ENCODE peak calls at places on chromosomes 5 and 9, in five cellular contexts. One of them, this sample, is unnamed.

GRCh38 chr9:87886210-87887150 is 3.8 kb downstream of the SPATA31E1 start:
- DNase-seq in tibial artery: no peak
- DNase-seq in mesothelial cell of epicardium: no peak
- DNase-seq in AG04450: no peak
- DNase-seq in Caco-2: no peak
- DNase-seq in this sample: no peak

GRCh38 chr5:64635056-64635686 is 55.1 kb upstream of the SHISAL2B start:
- DNase-seq in tibial artery: no peak
- DNase-seq in mesothelial cell of epicardium: no peak
- DNase-seq in AG04450: peak; percentile 15
- DNase-seq in Caco-2: no peak
- DNase-seq in this sample: no peak

GRCh38 chr5:169268019-169268418 is 32.9 kb downstream of the SLIT3 start:
- DNase-seq in tibial artery: no peak
- DNase-seq in mesothelial cell of epicardium: no peak
- DNase-seq in AG04450: no peak
- DNase-seq in Caco-2: no peak
- DNase-seq in this sample: no peak

GRCh38 chr5:175693746-175694145 is 35.9 kb downstream of the HRH2 start:
- DNase-seq in tibial artery: no peak
- DNase-seq in mesothelial cell of epicardium: no peak
- DNase-seq in AG04450: no peak
- DNase-seq in Caco-2: no peak
- DNase-seq in this sample: no peak

GRCh38 chr9:110842169-110842568 is 173.6 kb downstream of the MUSK start:
- DNase-seq in tibial artery: no peak
- DNase-seq in mesothelial cell of epicardium: no peak
- DNase-seq in AG04450: no peak
- DNase-seq in Caco-2: no peak
- DNase-seq in this sample: no peak

GRCh38 chr5:119435436-119436132 is 16.7 kb upstream of the HSD17B4 start:
- DNase-seq in tibial artery: peak; percentile 65
- DNase-seq in mesothelial cell of epicardium: peak; percentile 59
- DNase-seq in AG04450: peak; percentile 23
- DNase-seq in Caco-2: no peak
- DNase-seq in this sample: peak; percentile 46

GRCh38 chr9:20476912-20477311 is 145.4 kb downstream of the MLLT3 start:
- DNase-seq in tibial artery: no peak
- DNase-seq in mesothelial cell of epicardium: no peak
- DNase-seq in AG04450: no peak
- DNase-seq in Caco-2: peak; percentile 64
- DNase-seq in this sample: no peak

GRCh38 chr5:107230367-107230766 is 440.4 kb downstream of the EFNA5 start:
- DNase-seq in tibial artery: no peak
- DNase-seq in mesothelial cell of epicardium: no peak
- DNase-seq in AG04450: no peak
- DNase-seq in Caco-2: peak; percentile 38
- DNase-seq in this sample: no peak

GRCh38 chr9:84170521-84171141 is 169.9 kb downstream of the SLC28A3 start:
- DNase-seq in tibial artery: peak; percentile 60
- DNase-seq in mesothelial cell of epicardium: peak; percentile 44
- DNase-seq in AG04450: peak; percentile 96
- DNase-seq in Caco-2: peak; percentile 22
- DNase-seq in this sample: no peak

GRCh38 chr9:129309041-129309430 is 131.0 kb upstream of the IER5L start:
- DNase-seq in tibial artery: no peak
- DNase-seq in mesothelial cell of epicardium: no peak
- DNase-seq in AG04450: no peak
- DNase-seq in Caco-2: peak; percentile 10
- DNase-seq in this sample: no peak

GRCh38 chr5:108193021-108193795 is 188.7 kb downstream of the FBXL17 start:
- DNase-seq in tibial artery: no peak
- DNase-seq in mesothelial cell of epicardium: no peak
- DNase-seq in AG04450: peak; percentile 15
- DNase-seq in Caco-2: no peak
- DNase-seq in this sample: no peak

GRCh38 chr5:133969654-133970324 is 1.4 kb upstream of the C5orf15 start:
- DNase-seq in tibial artery: no peak
- DNase-seq in mesothelial cell of epicardium: no peak
- DNase-seq in AG04450: no peak
- DNase-seq in Caco-2: peak; percentile 61
- DNase-seq in this sample: peak; percentile 5

GRCh38 chr9:132181796-132182521 is 20.1 kb downstream of the NTNG2 start:
- DNase-seq in tibial artery: no peak
- DNase-seq in mesothelial cell of epicardium: no peak
- DNase-seq in AG04450: no peak
- DNase-seq in Caco-2: no peak
- DNase-seq in this sample: no peak

GRCh38 chr5:157564149-157564711 is 11.3 kb downstream of the ADAM19 start:
- DNase-seq in tibial artery: peak; percentile 41
- DNase-seq in mesothelial cell of epicardium: no peak
- DNase-seq in AG04450: no peak
- DNase-seq in Caco-2: no peak
- DNase-seq in this sample: peak; percentile 28
- TF ChIP-seq CTCF in tibial artery: no peak
- TF ChIP-seq CTCF in mesothelial cell of epicardium: no peak
- TF ChIP-seq CTCF in AG04450: no peak
- TF ChIP-seq CTCF in Caco-2: no peak
- TF ChIP-seq CTCF in this sample: no peak

DNA sequence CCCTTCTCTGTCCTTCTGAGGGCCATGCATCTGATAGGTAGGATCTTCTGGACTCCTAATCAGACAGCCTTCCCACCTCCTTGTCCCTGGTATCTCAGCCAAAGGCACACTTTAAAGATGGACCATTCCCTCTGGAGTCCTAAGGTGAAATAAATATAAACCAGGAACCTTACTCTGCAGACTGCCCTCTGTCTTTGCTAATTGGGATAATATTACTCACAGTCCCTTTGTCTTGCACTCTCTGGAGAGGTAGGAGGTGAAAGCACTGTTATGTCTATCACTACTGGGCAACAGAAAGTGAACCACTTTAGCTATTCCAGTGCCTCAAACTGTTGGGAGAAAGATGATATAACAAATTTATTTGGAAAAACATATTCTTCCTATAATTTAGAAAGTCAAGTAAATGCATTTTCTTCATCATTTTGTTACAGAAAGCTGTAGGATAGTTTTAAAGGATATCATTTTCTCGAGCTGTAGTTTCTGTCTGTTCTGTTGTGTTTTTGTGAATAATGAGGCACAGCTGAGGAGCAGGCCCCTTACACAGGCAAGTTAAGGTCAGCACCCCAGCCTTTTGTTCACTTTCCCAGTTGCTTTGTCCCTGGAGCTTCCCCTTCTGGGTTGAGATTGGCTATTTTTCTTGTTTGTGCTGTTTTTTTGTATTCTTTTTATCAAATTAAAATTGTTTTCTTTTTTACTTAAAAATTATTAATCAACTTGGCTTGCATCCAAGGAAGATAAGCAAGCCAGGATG is 213.6 kb upstream of the ACTBL2 start:
- DNase-seq in tibial artery: no peak
- DNase-seq in mesothelial cell of epicardium: no peak
- DNase-seq in AG04450: no peak
- DNase-seq in Caco-2: no peak
- DNase-seq in this sample: no peak
- TF ChIP-seq CTCF in tibial artery: no peak
- TF ChIP-seq CTCF in mesothelial cell of epicardium: no peak
- TF ChIP-seq CTCF in AG04450: no peak
- TF ChIP-seq CTCF in Caco-2: no peak
- TF ChIP-seq CTCF in this sample: no peak

GRCh38 chr5:154526231-154527226 is 48.5 kb upstream of the HAND1 start:
- DNase-seq in tibial artery: no peak
- DNase-seq in mesothelial cell of epicardium: no peak
- DNase-seq in AG04450: no peak
- DNase-seq in Caco-2: no peak
- DNase-seq in this sample: no peak
- TF ChIP-seq CTCF in tibial artery: no peak
- TF ChIP-seq CTCF in mesothelial cell of epicardium: no peak
- TF ChIP-seq CTCF in AG04450: no peak
- TF ChIP-seq CTCF in Caco-2: no peak
- TF ChIP-seq CTCF in this sample: no peak

GRCh38 chr9:25678147-25678666 is at the start of gene TUSC1:
- DNase-seq in tibial artery: peak; percentile 83
- DNase-seq in mesothelial cell of epicardium: no peak
- DNase-seq in AG04450: no peak
- DNase-seq in Caco-2: peak; percentile 41
- DNase-seq in this sample: no peak
- TF ChIP-seq CTCF in tibial artery: no peak
- TF ChIP-seq CTCF in mesothelial cell of epicardium: no peak
- TF ChIP-seq CTCF in AG04450: no peak
- TF ChIP-seq CTCF in Caco-2: no peak
- TF ChIP-seq CTCF in this sample: no peak

GRCh38 chr9:136664000-136664798 is 1.5 kb downstream of the EGFL7 start:
- DNase-seq in tibial artery: no peak
- DNase-seq in mesothelial cell of epicardium: no peak
- DNase-seq in AG04450: no peak
- DNase-seq in Caco-2: no peak
- DNase-seq in this sample: no peak

GRCh38 chr9:136665704-136666363 is 3.1 kb downstream of the EGFL7 start:
- DNase-seq in tibial artery: no peak
- DNase-seq in mesothelial cell of epicardium: no peak
- DNase-seq in AG04450: no peak
- DNase-seq in Caco-2: no peak
- DNase-seq in this sample: no peak

GRCh38 chr9:136666364-136667216 is 3.9 kb downstream of the EGFL7 start:
- DNase-seq in tibial artery: no peak
- DNase-seq in mesothelial cell of epicardium: no peak
- DNase-seq in AG04450: no peak
- DNase-seq in Caco-2: no peak
- DNase-seq in this sample: no peak

GRCh38 chr9:136664799-136665082 is 2.0 kb downstream of the EGFL7 start:
- DNase-seq in tibial artery: no peak
- DNase-seq in mesothelial cell of epicardium: no peak
- DNase-seq in AG04450: no peak
- DNase-seq in Caco-2: no peak
- DNase-seq in this sample: no peak

DNA sequence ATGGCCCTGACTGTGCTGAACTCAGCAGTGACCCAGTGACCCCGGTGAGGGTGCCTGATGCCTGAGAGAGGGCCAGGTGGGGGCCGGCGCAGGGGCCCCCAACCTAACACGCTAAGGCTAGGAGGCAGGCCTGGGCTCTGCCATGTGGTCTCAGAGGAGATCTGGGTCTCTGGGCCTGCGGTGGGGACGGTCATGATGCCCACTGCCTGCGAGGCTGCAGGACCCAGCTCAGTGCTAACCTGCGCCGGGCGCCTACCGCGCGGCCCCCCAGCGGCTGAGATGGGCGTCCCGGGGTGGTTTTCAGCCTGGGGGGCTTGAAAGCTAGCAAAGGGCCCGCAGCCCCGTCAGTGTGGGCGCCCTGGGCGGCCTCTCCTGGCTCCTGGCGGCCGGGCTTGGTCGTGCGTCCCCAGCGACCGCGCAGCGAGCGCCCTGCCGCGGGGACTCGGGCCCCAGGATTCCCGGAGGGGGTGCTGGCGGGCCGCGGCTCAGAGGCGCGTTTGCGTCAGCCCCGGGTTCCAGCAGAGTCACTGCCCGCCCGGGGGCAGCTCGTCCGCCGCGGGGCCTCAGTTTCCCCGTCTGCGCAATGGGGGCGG is 2.5 kb downstream of the EGFL7 start:
- DNase-seq in tibial artery: no peak
- DNase-seq in mesothelial cell of epicardium: peak; percentile 61
- DNase-seq in AG04450: no peak
- DNase-seq in Caco-2: no peak
- DNase-seq in this sample: peak; percentile 49
- TF ChIP-seq CTCF in tibial artery: peak; percentile 11
- TF ChIP-seq CTCF in mesothelial cell of epicardium: peak; percentile 33
- TF ChIP-seq CTCF in AG04450: peak; percentile 19
- TF ChIP-seq CTCF in Caco-2: peak; percentile 5
- TF ChIP-seq CTCF in this sample: peak; percentile 56

DNA sequence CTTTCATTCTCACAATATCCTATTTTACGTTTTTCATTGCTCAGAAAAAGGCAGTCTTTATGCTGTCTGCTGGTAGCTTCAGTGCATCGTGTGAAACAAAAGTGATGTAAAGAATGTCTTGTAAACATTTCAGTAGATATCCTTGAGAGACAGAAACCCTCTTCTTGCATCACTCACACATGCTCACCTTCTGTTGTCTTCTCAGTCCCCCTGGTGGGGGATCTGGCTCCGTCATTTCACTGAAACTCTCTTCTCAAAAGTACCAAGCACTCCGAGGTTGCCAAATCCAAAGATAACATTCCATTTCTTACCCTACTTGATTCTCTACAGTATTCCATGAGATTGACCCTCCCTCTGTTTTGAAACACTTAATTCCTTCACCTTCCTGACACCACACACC is 46.1 kb upstream of the PCA3 start:
- DNase-seq in tibial artery: no peak
- DNase-seq in mesothelial cell of epicardium: no peak
- DNase-seq in AG04450: no peak
- DNase-seq in Caco-2: no peak
- DNase-seq in this sample: no peak
- TF ChIP-seq CTCF in tibial artery: no peak
- TF ChIP-seq CTCF in mesothelial cell of epicardium: no peak
- TF ChIP-seq CTCF in AG04450: no peak
- TF ChIP-seq CTCF in Caco-2: no peak
- TF ChIP-seq CTCF in this sample: peak; percentile 32

This sample was measured in neural crest cell.